ENCODE peak calls at places on chromosomes 12 and 14, in seven cellular contexts. One of them, this sample, is unnamed.

GRCh38 chr12:54047160-54047963 is 6.3 kb upstream of the HOXC4 start:
- DNase-seq in progenitor cell of endocrine pancreas: no peak
- DNase-seq in hippocampal formation: no peak
- DNase-seq in EH: no peak
- DNase-seq in iris pigment epithelial cell: no peak
- DNase-seq in Kasumi-1: no peak
- DNase-seq in GM04504: no peak
- DNase-seq in this sample: no peak

GRCh38 chr14:59728294-59728693 is 142.3 kb downstream of the RTN1 start:
- DNase-seq in GM04504: no peak
- DNase-seq in Kasumi-1: no peak
- DNase-seq in iris pigment epithelial cell: no peak
- DNase-seq in progenitor cell of endocrine pancreas: no peak
- DNase-seq in EH: no peak
- DNase-seq in hippocampal formation: no peak
- DNase-seq in this sample: no peak

GRCh38 chr12:6460751-6461371 is 9.0 kb downstream of the TAPBPL start:
- DNase-seq in hippocampal formation: no peak
- DNase-seq in EH: no peak
- DNase-seq in progenitor cell of endocrine pancreas: no peak
- DNase-seq in iris pigment epithelial cell: no peak
- DNase-seq in GM04504: no peak
- DNase-seq in Kasumi-1: no peak
- DNase-seq in this sample: no peak

GRCh38 chr12:25276199-25276937 is 25.6 kb upstream of the KRAS start:
- DNase-seq in iris pigment epithelial cell: peak
- DNase-seq in hippocampal formation: no peak
- DNase-seq in EH: peak
- DNase-seq in Kasumi-1: peak
- DNase-seq in GM04504: peak
- DNase-seq in progenitor cell of endocrine pancreas: no peak
- DNase-seq in this sample: peak

GRCh38 chr14:105846312-105846711 is 319.9 kb downstream of the TMEM121 start:
- DNase-seq in Kasumi-1: no peak
- DNase-seq in EH: no peak
- DNase-seq in iris pigment epithelial cell: no peak
- DNase-seq in progenitor cell of endocrine pancreas: no peak
- DNase-seq in hippocampal formation: no peak
- DNase-seq in GM04504: no peak
- DNase-seq in this sample: no peak

GRCh38 chr12:132444957-132445883 is 44.7 kb upstream of the FBRSL1 start:
- DNase-seq in hippocampal formation: no peak
- DNase-seq in iris pigment epithelial cell: no peak
- DNase-seq in progenitor cell of endocrine pancreas: no peak
- DNase-seq in EH: no peak
- DNase-seq in GM04504: no peak
- DNase-seq in Kasumi-1: peak
- DNase-seq in this sample: no peak

GRCh38 chr14:76710093-76711010 is 50.9 kb upstream of the VASH1 start:
- DNase-seq in GM04504: peak
- DNase-seq in hippocampal formation: no peak
- DNase-seq in progenitor cell of endocrine pancreas: no peak
- DNase-seq in EH: peak
- DNase-seq in iris pigment epithelial cell: peak
- DNase-seq in Kasumi-1: peak
- DNase-seq in this sample: peak

GRCh38 chr12:4032906-4033628 is 159.9 kb upstream of the PARP11 start:
- DNase-seq in GM04504: no peak
- DNase-seq in progenitor cell of endocrine pancreas: no peak
- DNase-seq in EH: peak
- DNase-seq in iris pigment epithelial cell: peak
- DNase-seq in hippocampal formation: no peak
- DNase-seq in Kasumi-1: no peak
- DNase-seq in this sample: peak

GRCh38 chr12:30982413-30982812 is 55.9 kb downstream of the TSPAN11 start:
- DNase-seq in GM04504: no peak
- DNase-seq in iris pigment epithelial cell: no peak
- DNase-seq in Kasumi-1: no peak
- DNase-seq in progenitor cell of endocrine pancreas: no peak
- DNase-seq in hippocampal formation: no peak
- DNase-seq in EH: no peak
- DNase-seq in this sample: no peak

This sample was measured in renal cortical epithelial cell.